ENCODE peak calls at places on chromosomes 7 and 10, in nine cellular contexts. G is neural progenitor cell, I is dorsolateral prefrontal cortex, J is body of pancreas, Z is coronary artery, K is HCT116, F is heart left ventricle, L is psoas muscle, T is fibroblast of the aortic adventitia. V is an unnamed sample.

GRCh38 chr7:38728145-38728544 is 97.0 kb upstream of the AMPH start:
- DNase-seq in J (no peak), Z (no peak), L (no peak), I (no peak), K (no peak), F (no peak), T (peak), G (no peak), V (no peak)

GRCh38 chr10:47261121-47261520 is 38.9 kb upstream of the GDF10 start:
- DNase-seq in J (no peak), Z (no peak), L (no peak), T (no peak), F (no peak), I (no peak), G (no peak), K (no peak), V (peak)

GRCh38 chr7:699260-700170 is 27.0 kb upstream of the DNAAF5 start:
- DNase-seq in K (no peak), G (no peak), Z (no peak), L (no peak), I (peak), T (no peak), J (no peak), F (no peak), V (no peak)

GRCh38 chr7:24052572-24053223 is 231.3 kb upstream of the NPY start:
- DNase-seq in K (peak), I (no peak), T (peak), J (no peak), Z (no peak), F (no peak), G (no peak), L (no peak), V (no peak)

GRCh38 chr7:130674456-130674855 is 5.9 kb upstream of the COPG2 start:
- DNase-seq in T (no peak), F (no peak), L (no peak), J (no peak), G (no peak), K (no peak), Z (no peak), I (no peak), V (no peak)

GRCh38 chr7:20393021-20394015 is 62.6 kb downstream of the ITGB8 start:
- DNase-seq in T (no peak), K (no peak), J (no peak), F (no peak), Z (no peak), I (no peak), L (no peak), G (no peak), V (no peak)

GRCh38 chr10:133128126-133129081 is 31.6 kb upstream of the KNDC1 start:
- DNase-seq in K (no peak), J (peak), T (no peak), G (no peak), Z (no peak), F (peak), L (peak), I (no peak), V (no peak)

GRCh38 chr10:34003561-34003960 is 669.1 kb upstream of the NRP1 start:
- DNase-seq in G (peak), J (no peak), I (no peak), F (no peak), Z (no peak), T (no peak), K (no peak), L (no peak), V (no peak)

GRCh38 chr7:26112341-26112740 is 39.7 kb upstream of the NFE2L3 start:
- DNase-seq in T (no peak), J (no peak), K (no peak), F (no peak), L (no peak), G (no peak), Z (no peak), I (no peak), V (no peak)

DNA sequence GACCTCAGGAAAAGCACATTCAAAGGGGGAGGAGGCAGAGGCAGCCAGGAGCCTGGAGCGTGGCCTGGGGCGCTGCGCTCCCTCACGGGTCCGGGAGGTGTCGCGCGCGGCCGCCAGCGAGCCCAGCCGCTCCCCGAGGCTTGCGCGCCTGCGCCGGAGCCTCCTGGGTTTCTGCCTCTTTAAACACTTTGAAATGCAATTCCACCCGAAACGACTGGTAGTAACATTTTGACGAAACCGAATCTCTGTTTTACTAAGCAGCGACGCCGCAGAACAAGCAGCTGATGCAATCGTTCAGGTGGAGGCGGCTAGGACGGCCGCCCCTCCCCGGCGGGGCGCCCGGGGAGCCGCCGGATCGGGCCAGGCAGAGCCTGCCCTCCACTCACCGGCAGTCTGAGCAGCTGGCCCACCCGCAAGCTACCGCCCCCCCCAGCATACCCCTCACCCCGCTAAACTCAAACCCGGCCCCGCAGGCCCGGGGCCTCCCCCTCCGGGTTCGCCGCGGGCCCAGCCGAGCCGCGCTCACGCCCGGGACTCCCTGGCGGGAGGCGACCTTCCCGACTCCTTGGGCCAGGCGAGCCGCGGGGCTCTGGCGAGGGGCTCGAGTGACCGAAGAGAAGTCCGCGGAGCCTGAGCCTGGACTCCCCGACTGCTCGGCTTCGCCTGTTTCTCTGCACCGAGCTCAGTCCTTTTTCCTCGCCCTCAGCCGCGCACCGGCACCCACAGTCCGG is 3.3 kb downstream of the MKX start:
- DNase-seq in J (peak), Z (peak), L (peak), G (peak), F (peak), K (peak), T (peak), I (peak), V (peak)
- TF ChIP-seq CTCF in J (peak), Z (peak), L (peak), G (peak), F (peak), K (peak), T (peak), I (peak), V (peak)

DNA sequence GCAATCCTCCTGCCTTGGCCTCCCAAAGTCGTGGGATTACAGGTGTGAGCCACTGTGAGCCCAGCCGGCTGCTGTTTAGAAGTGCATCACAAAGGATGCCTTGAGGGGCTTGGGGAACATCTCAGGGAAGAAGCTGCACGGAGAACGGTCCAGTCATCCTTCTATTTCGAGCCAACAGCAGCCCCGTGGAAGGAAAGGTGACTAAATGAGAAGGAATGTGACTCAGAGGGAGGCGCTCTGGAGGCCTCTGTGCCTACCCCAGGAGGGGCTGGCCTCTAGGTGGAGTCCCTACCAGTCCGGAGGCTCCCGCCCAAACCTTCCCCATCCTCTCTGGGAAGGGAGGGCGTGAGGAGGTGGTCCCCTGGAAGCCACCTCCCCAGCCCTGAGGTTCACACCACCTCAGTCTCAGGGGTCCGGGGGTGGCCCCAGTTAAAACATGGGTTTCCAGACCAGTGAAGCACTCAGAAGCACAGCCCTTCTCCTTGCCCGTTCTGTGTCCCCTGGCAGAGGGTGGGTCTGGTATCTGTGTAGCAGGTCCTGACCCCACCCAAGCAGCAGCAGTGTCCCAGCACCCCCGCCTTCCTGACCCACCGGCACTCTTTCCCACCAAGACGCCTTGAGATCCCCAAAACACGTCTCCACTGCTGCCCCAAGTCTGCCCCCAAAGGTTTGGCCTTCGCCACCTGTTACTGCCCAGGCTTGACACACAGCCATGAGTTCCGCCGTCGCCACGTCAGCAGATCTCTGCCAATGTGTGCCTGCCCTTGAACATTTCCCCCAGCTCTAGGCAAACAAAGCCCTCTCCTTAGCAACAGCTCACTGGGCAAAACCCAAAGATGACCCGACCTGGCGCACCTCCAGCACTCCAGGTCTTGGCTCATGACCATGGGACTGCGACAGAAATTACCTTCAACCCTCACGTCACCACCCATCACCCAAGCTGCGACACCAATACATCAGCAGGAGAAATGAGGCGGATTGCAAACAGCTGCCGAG is 75.9 kb downstream of the CTBP2 start:
- DNase-seq in F (peak), L (peak), J (peak), I (peak), T (peak), Z (peak), G (no peak), K (peak), V (no peak)
- TF ChIP-seq CTCF in F (no peak), L (peak), J (no peak), I (no peak), T (peak), Z (no peak), G (no peak), K (peak), V (no peak)

DNA sequence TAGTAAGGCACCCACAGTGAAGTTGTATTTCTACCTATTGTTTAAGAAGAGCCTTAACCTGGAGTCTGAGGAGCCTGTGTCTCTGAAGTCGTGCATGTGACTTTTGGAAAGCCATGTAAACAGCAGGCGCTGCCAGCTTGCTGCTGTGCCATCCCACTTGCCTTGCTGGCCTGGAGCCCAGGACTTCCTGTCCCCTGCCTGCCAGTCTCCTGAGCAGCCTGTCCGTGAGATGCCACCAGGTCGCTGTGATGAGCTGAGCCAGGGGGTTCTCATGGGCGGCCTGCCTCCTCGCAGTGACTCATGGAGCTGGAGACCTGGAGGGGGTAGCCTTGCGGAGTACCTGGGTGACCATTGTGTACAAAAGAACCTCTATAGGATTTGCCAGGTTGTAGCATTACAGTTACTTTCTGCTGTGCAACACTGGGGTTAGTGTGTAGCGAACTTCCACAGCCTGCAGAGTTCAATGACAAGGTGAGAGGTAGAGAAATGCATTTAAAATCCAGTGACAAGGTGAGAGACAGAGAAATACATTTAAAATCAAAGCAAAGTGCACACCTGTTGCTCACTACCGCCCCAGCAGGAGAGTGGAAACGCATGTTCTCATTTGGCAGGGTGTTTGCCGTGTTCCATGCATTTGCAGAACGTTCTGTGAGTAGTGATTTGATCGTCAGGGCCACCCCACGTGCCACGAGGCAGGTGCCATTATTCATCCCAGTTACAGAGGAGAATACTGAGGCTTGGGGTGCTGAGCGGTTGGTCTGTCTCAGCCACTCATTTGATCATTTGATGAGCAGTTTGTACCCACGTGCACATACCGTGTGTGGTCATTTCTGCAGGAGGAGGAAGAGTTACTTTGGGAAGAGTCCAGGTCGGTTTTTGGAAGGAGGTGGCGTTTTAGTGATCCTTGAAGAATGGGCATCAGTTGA is 36.6 kb upstream of the BHLHA15 start:
- DNase-seq in K (no peak), J (peak), F (peak), I (no peak), Z (no peak), T (no peak), G (no peak), L (peak), V (no peak)
- TF ChIP-seq CTCF in K (no peak), J (no peak), F (no peak), I (no peak), Z (no peak), T (no peak), G (no peak), L (no peak), V (peak)

GRCh38 chr10:6301482-6302083 is 98.9 kb downstream of the PFKFB3 start:
- DNase-seq in L (no peak), F (no peak), G (no peak), J (no peak), Z (no peak), K (no peak), T (no peak), I (no peak), V (no peak)

GRCh38 chr10:6310977-6311376 is 108.2 kb downstream of the PFKFB3 start:
- DNase-seq in F (no peak), I (no peak), T (no peak), L (no peak), Z (no peak), K (no peak), G (no peak), J (no peak), V (no peak)

GRCh38 chr10:6300784-6301180 is 98.0 kb downstream of the PFKFB3 start:
- DNase-seq in K (no peak), T (no peak), L (no peak), F (no peak), J (no peak), G (no peak), I (no peak), Z (no peak), V (no peak)

GRCh38 chr10:6306917-6307316 is 104.2 kb downstream of the PFKFB3 start:
- DNase-seq in J (no peak), T (no peak), L (no peak), F (no peak), Z (no peak), K (no peak), I (no peak), G (no peak), V (no peak)

DNA sequence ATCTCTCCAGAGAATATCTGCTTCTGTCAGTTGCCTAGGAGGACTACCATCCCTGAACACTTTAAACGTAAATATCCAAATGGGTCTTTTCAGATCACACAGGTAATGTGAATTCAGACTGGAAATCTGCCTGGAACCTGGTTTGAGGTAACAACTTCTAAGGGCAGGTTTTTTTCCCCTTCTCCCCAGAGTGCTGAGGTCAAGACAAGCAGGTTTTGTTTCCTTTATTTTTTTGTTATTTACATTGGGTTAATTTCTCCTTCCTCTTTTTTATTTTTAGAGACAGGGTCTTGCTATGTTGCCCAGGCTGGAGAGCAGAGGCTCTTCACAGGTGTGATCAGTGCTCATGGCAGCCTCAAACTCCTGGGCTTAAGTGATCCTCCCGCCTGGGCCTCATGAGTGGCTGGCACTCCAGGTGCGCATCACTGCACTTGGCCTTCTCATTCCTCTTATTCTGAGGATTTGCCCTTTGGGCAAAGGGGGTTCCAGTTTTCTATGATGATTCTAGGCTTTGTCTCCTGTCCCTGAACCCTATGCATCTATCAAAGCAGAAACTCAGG is 103.1 kb downstream of the PFKFB3 start:
- DNase-seq in F (no peak), G (no peak), I (no peak), Z (no peak), K (no peak), J (no peak), L (no peak), T (no peak), V (peak)
- TF ChIP-seq CTCF in F (no peak), G (no peak), I (no peak), Z (no peak), K (no peak), J (no peak), L (no peak), T (no peak), V (no peak)